ENCODE peak calls at places on chromosomes 6 and 20, in seven cellular contexts. One of them, this sample, is unnamed.

GRCh38 chr20:5156670-5157448 is 30.1 kb downstream of the CDS2 start:
- DNase-seq in CD8-positive, alpha-beta memory T cell: no peak
- DNase-seq in RWPE1: no peak
- DNase-seq in activated CD4-positive, CD25-positive, alpha-beta regulatory T cell: no peak
- DNase-seq in left ventricle myocardium inferior: no peak
- DNase-seq in IMR-90: peak
- DNase-seq in GM13976: no peak
- DNase-seq in this sample: no peak

GRCh38 chr6:126720326-126720725 is 380.4 kb downstream of the CENPW start:
- DNase-seq in CD8-positive, alpha-beta memory T cell: no peak
- DNase-seq in RWPE1: no peak
- DNase-seq in activated CD4-positive, CD25-positive, alpha-beta regulatory T cell: no peak
- DNase-seq in left ventricle myocardium inferior: no peak
- DNase-seq in IMR-90: peak
- DNase-seq in GM13976: no peak
- DNase-seq in this sample: no peak

GRCh38 chr6:13217206-13217905 is 111.0 kb downstream of the TBC1D7 start:
- DNase-seq in CD8-positive, alpha-beta memory T cell: no peak
- DNase-seq in RWPE1: no peak
- DNase-seq in activated CD4-positive, CD25-positive, alpha-beta regulatory T cell: no peak
- DNase-seq in left ventricle myocardium inferior: no peak
- DNase-seq in IMR-90: peak
- DNase-seq in GM13976: no peak
- DNase-seq in this sample: no peak

GRCh38 chr20:53839423-53840176 is 230.8 kb downstream of the BCAS1 start:
- DNase-seq in CD8-positive, alpha-beta memory T cell: peak
- DNase-seq in RWPE1: no peak
- DNase-seq in activated CD4-positive, CD25-positive, alpha-beta regulatory T cell: no peak
- DNase-seq in left ventricle myocardium inferior: peak
- DNase-seq in IMR-90: no peak
- DNase-seq in GM13976: no peak
- DNase-seq in this sample: no peak

GRCh38 chr6:128368213-128369000 is 152.0 kb downstream of the PTPRK start:
- DNase-seq in CD8-positive, alpha-beta memory T cell: no peak
- DNase-seq in RWPE1: no peak
- DNase-seq in activated CD4-positive, CD25-positive, alpha-beta regulatory T cell: no peak
- DNase-seq in left ventricle myocardium inferior: no peak
- DNase-seq in IMR-90: no peak
- DNase-seq in GM13976: no peak
- DNase-seq in this sample: no peak

GRCh38 chr6:135701426-135701825 is 150.1 kb upstream of the PDE7B start:
- DNase-seq in CD8-positive, alpha-beta memory T cell: no peak
- DNase-seq in RWPE1: no peak
- DNase-seq in activated CD4-positive, CD25-positive, alpha-beta regulatory T cell: no peak
- DNase-seq in left ventricle myocardium inferior: no peak
- DNase-seq in IMR-90: no peak
- DNase-seq in GM13976: no peak
- DNase-seq in this sample: no peak

GRCh38 chr20:22557403-22558276 is 26.7 kb downstream of the FOXA2 start:
- DNase-seq in CD8-positive, alpha-beta memory T cell: no peak
- DNase-seq in RWPE1: no peak
- DNase-seq in activated CD4-positive, CD25-positive, alpha-beta regulatory T cell: no peak
- DNase-seq in left ventricle myocardium inferior: no peak
- DNase-seq in IMR-90: no peak
- DNase-seq in GM13976: no peak
- DNase-seq in this sample: no peak

GRCh38 chr6:117933471-117933870 is 26.4 kb downstream of the SLC35F1 start:
- DNase-seq in CD8-positive, alpha-beta memory T cell: no peak
- DNase-seq in RWPE1: no peak
- DNase-seq in activated CD4-positive, CD25-positive, alpha-beta regulatory T cell: no peak
- DNase-seq in left ventricle myocardium inferior: no peak
- DNase-seq in IMR-90: no peak
- DNase-seq in GM13976: no peak
- DNase-seq in this sample: no peak

GRCh38 chr6:149176971-149177667 is 140.4 kb upstream of the TAB2 start:
- DNase-seq in CD8-positive, alpha-beta memory T cell: no peak
- DNase-seq in RWPE1: no peak
- DNase-seq in activated CD4-positive, CD25-positive, alpha-beta regulatory T cell: no peak
- DNase-seq in left ventricle myocardium inferior: no peak
- DNase-seq in IMR-90: no peak
- DNase-seq in GM13976: no peak
- DNase-seq in this sample: no peak

This sample was measured in WTC11.